ENCODE peak calls at places on chromosomes 4 and X, in eight cellular contexts. S is lower leg skin, M is fibroblast of mammary gland, G is fibroblast of pulmonary artery, P is BE2C, X is fibroblast of villous mesenchyme, J is foreskin fibroblast, Y is heart left ventricle. K is an unnamed sample.

GRCh38 chr4:99965674-99966350 is 15.7 kb upstream of the H2AZ1 start:
- DNase-seq in G (no peak), X (peak), Y (no peak), P (no peak), S (no peak), J (no peak), M (no peak), K (no peak)

GRCh38 chr4:186599483-186599882 is 44.1 kb upstream of the MTNR1A start:
- DNase-seq in S (no peak), P (no peak), Y (no peak), J (no peak), G (no peak), M (no peak), X (no peak), K (no peak)

GRCh38 chrX:130539721-130540321 is 138.0 kb downstream of the RBMX2 start:
- DNase-seq in G (peak), P (peak), M (peak), Y (peak), S (peak), J (peak), X (peak), K (no peak)

GRCh38 chrX:39946822-39947221 is 150.9 kb downstream of the BCOR start:
- DNase-seq in Y (no peak), X (peak), M (peak), S (no peak), P (no peak), J (peak), G (peak), K (no peak)

GRCh38 chr4:185305979-185306442 is 89.7 kb downstream of the LRP2BP start:
- DNase-seq in S (no peak), X (peak), M (peak), P (no peak), G (peak), J (peak), Y (no peak), K (peak)

GRCh38 chrX:149511081-149511480 is 6.0 kb upstream of the IDS start:
- DNase-seq in J (no peak), X (peak), G (no peak), S (peak), P (no peak), Y (no peak), M (peak), K (no peak)

GRCh38 chr4:140635606-140636005 is 66.8 kb upstream of the UCP1 start:
- DNase-seq in G (peak), P (no peak), S (no peak), J (peak), Y (no peak), M (no peak), X (no peak), K (no peak)

GRCh38 chr4:30828290-30828926 is 108.2 kb downstream of the PCDH7 start:
- DNase-seq in P (no peak), J (no peak), Y (no peak), M (no peak), X (no peak), S (no peak), G (peak), K (peak)

GRCh38 chr4:173121044-173121685 is 47.4 kb upstream of the GALNT7 start:
- DNase-seq in G (peak), J (no peak), M (no peak), P (no peak), X (peak), Y (no peak), S (no peak), K (peak)

GRCh38 chrX:104166735-104167436 is 633 bp downstream of the FAM199X start:
- DNase-seq in J (no peak), G (no peak), Y (no peak), S (no peak), M (no peak), P (no peak), X (peak), K (no peak)

GRCh38 chrX:131764224-131764623 is 220.3 kb downstream of the OR13H1 start:
- DNase-seq in J (no peak), Y (no peak), G (no peak), X (no peak), M (peak), P (no peak), S (no peak), K (no peak)

GRCh38 chrX:131763674-131764073 is 219.8 kb downstream of the OR13H1 start:
- DNase-seq in J (no peak), G (no peak), Y (peak), P (no peak), S (peak), M (peak), X (peak), K (no peak)

GRCh38 chrX:131762802-131763234 is 218.9 kb downstream of the OR13H1 start:
- DNase-seq in S (no peak), Y (peak), P (no peak), X (peak), M (peak), J (no peak), G (no peak), K (no peak)
- H3K4me3 ChIP-seq in S (no peak), Y (peak), P (no peak), X (peak), M (peak), J (no peak), G (no peak), K (no peak)

GRCh38 chrX:69104756-69105434 is 60.4 kb downstream of the PJA1 start:
- DNase-seq in P (no peak), M (no peak), G (no peak), S (no peak), X (no peak), Y (no peak), J (no peak), K (no peak)

GRCh38 chrX:69102805-69103204 is 62.4 kb downstream of the PJA1 start:
- DNase-seq in S (no peak), X (no peak), P (peak), M (peak), J (no peak), Y (no peak), G (no peak), K (no peak)

GRCh38 chrX:69103539-69103938 is 61.7 kb downstream of the PJA1 start:
- DNase-seq in J (no peak), P (no peak), Y (no peak), S (no peak), G (no peak), X (no peak), M (no peak), K (no peak)

GRCh38 chrX:69100478-69100877 is 64.8 kb downstream of the PJA1 start:
- DNase-seq in M (no peak), Y (no peak), J (no peak), P (peak), S (no peak), X (no peak), G (no peak), K (no peak)

DNA sequence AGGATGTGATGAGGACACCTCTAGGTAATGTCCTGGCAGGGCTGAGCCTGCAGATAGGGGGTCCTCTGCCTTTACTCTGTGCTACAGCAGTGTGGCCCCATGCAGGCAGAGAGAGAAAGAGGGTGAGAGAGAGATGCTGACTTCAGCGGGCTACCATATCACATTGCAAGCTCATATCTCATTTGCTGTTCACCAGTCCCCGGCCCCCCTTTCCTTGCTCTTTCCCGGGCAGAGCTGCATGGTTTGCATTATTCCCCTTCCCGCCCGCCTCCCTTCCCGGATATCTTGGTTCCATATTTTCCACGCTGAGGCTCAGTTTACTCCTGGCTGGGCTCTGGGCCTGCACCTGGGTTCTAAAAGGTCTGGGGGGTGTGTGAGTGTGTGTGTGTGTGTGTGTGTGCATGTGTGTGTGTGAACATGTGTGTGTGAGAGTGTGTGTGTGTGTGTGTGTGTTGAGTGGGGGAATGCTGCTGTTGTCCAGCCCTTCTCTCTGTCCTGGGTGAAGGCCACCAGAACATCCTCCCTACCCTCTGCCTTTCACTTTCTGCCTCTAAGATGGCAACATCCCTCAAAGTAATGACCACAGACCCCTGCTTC is 63.5 kb downstream of the PJA1 start:
- DNase-seq in X (no peak), J (no peak), G (no peak), M (no peak), S (no peak), P (no peak), Y (no peak), K (no peak)
- TF ChIP-seq CTCF in X (no peak), J (no peak), G (no peak), M (no peak), S (no peak), P (no peak), Y (no peak), K (no peak)

GRCh38 chr4:80111276-80111675 is 38.2 kb upstream of the ANTXR2 start:
- DNase-seq in G (no peak), J (no peak), Y (no peak), S (no peak), X (no peak), P (no peak), M (no peak), K (no peak)

GRCh38 chr4:80112236-80112635 is 39.2 kb upstream of the ANTXR2 start:
- DNase-seq in Y (no peak), X (peak), G (peak), J (peak), P (no peak), M (peak), S (peak), K (no peak)

GRCh38 chr4:80103615-80104014 is 30.6 kb upstream of the ANTXR2 start:
- DNase-seq in G (no peak), J (no peak), M (no peak), X (peak), Y (no peak), P (no peak), S (no peak), K (no peak)

GRCh38 chr4:80104927-80105326 is 31.9 kb upstream of the ANTXR2 start:
- DNase-seq in J (no peak), Y (no peak), M (no peak), X (no peak), G (no peak), S (no peak), P (no peak), K (no peak)

DNA sequence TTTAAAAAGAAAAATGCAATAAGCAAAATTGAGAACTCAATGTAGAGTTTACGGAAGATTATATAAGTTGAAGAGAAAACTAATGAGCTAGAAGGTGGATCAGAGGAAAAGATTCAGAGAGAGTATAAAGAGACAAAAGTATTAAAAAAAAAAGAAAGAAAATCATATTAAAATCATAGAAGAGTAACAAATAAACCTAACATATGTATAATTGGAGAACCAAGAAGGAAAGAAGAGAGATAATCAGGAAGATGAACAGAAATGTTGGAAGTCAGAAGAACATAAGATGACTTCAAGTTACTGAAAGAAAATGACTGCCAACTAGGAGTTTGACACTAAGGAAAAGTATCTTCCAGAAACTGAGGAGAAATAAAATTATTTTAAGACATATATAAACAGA is 34.3 kb upstream of the ANTXR2 start:
- DNase-seq in X (peak), J (no peak), Y (no peak), P (no peak), S (no peak), M (no peak), G (peak), K (no peak)
- H3K4me3 ChIP-seq in X (no peak), J (no peak), Y (no peak), P (no peak), S (no peak), M (no peak), G (no peak), K (no peak)

GRCh38 chr4:5376015-5376414 is 324.7 kb downstream of the STK32B start:
- DNase-seq in X (no peak), G (no peak), P (no peak), M (no peak), J (no peak), S (peak), Y (no peak), K (no peak)

GRCh38 chr4:5374577-5374976 is 323.3 kb downstream of the STK32B start:
- DNase-seq in G (no peak), J (no peak), Y (no peak), M (no peak), S (peak), X (no peak), P (no peak), K (no peak)

GRCh38 chr4:5381981-5382441 is 326.3 kb downstream of the EVC2 start:
- DNase-seq in S (no peak), G (peak), P (no peak), Y (no peak), J (no peak), X (peak), M (peak), K (peak)

GRCh38 chr4:5374994-5375393 is 323.7 kb downstream of the STK32B start:
- DNase-seq in P (no peak), Y (no peak), M (no peak), G (no peak), S (peak), X (no peak), J (no peak), K (no peak)

GRCh38 chr4:5378002-5378401 is 326.7 kb downstream of the STK32B start:
- DNase-seq in G (no peak), Y (no peak), M (peak), J (no peak), S (no peak), P (peak), X (peak), K (no peak)
- TF ChIP-seq CTCF in G (no peak), Y (no peak), M (peak), J (peak), S (no peak), P (peak), X (peak), K (peak)